ENCODE peak calls at places on chromosomes 4 and X, in seven cellular contexts. L is renal cortical epithelial cell, G is occipital lobe, B is GM18507, E is kidney tubule cell, M is GM20000, W is D341Med. Z is an unnamed sample.

GRCh38 chr4:73978886-73979285 is 2.9 kb downstream of the PF4 start:
- DNase-seq in L (peak; percentile 72), G (no peak), B (no peak), E (peak; percentile 25), M (no peak), W (no peak), Z (peak; percentile 93)

GRCh38 chrX:96563663-96564062 is 121.0 kb upstream of the DIAPH2 start:
- DNase-seq in L (peak; percentile 58), G (no peak), B (no peak), E (no peak), M (no peak), W (no peak), Z (peak; percentile 95)

GRCh38 chr4:26839534-26839951 is 21.1 kb upstream of the STIM2 start:
- DNase-seq in L (no peak), G (no peak), B (no peak), E (peak; percentile 1), M (no peak), W (peak; percentile 57), Z (peak; percentile 63)

GRCh38 chrX:131146702-131147101 is 88.6 kb downstream of the ARHGAP36 start:
- DNase-seq in L (no peak), G (no peak), B (no peak), E (no peak), M (no peak), W (no peak), Z (no peak)

GRCh38 chr4:156778606-156779005 is 193.0 kb downstream of the PDGFC start:
- DNase-seq in L (peak; percentile 87), G (no peak), B (no peak), E (no peak), M (no peak), W (no peak), Z (peak; percentile 93)

GRCh38 chr4:152115794-152116193 is 355.0 kb upstream of the GATB start:
- DNase-seq in L (no peak), G (no peak), B (no peak), E (no peak), M (peak; percentile 37), W (no peak), Z (no peak)

GRCh38 chr4:123588631-123589223 is 192.1 kb downstream of the SPRY1 start:
- DNase-seq in L (peak; percentile 6), G (no peak), B (no peak), E (peak; percentile 53), M (peak; percentile 25), W (no peak), Z (peak; percentile 81)

GRCh38 chrX:119238557-119238956 is 2.5 kb downstream of the PGRMC1 start:
- DNase-seq in L (no peak), G (no peak), B (no peak), E (peak; percentile 11), M (no peak), W (no peak), Z (peak; percentile 31)

GRCh38 chrX:73267206-73267605 is 52.6 kb upstream of the NAP1L2 start:
- DNase-seq in L (no peak), G (no peak), B (no peak), E (no peak), M (no peak), W (no peak), Z (no peak)

GRCh38 chr4:86891785-86892638 is at the start of gene C4orf36:
- DNase-seq in L (peak; percentile 41), G (peak; percentile 66), B (no peak), E (peak; percentile 86), M (peak; percentile 61), W (peak; percentile 82), Z (peak; percentile 48)

GRCh38 chrX:123983240-123983639 is 21.7 kb downstream of the STAG2 start:
- DNase-seq in L (no peak), G (no peak), B (no peak), E (no peak), M (no peak), W (no peak), Z (no peak)